ENCODE peak calls at places on chromosomes 16 and 17, in four cellular contexts. One of them, this sample, is unnamed.

GRCh38 chr17:38663125-38663751 is 11.5 kb downstream of the EPOP start:
- DNase-seq in gastrocnemius medialis: no peak
- DNase-seq in stomach: peak; percentile 76
- DNase-seq in thoracic aorta: no peak
- DNase-seq in this sample: peak; percentile 90

GRCh38 chr17:17421346-17422216 is 55.2 kb upstream of the MED9 start:
- DNase-seq in gastrocnemius medialis: no peak
- DNase-seq in stomach: no peak
- DNase-seq in thoracic aorta: no peak
- DNase-seq in this sample: no peak

GRCh38 chr16:85486256-85486915 is 126.7 kb upstream of the GSE1 start:
- DNase-seq in gastrocnemius medialis: no peak
- DNase-seq in stomach: peak; percentile 31
- DNase-seq in thoracic aorta: no peak
- DNase-seq in this sample: no peak

GRCh38 chr16:30381351-30382041 is 865 bp downstream of the SEPTIN1 start:
- DNase-seq in gastrocnemius medialis: no peak
- DNase-seq in stomach: no peak
- DNase-seq in thoracic aorta: no peak
- DNase-seq in this sample: no peak

GRCh38 chr17:44159519-44160210 is 10.8 kb upstream of the ASB16 start:
- DNase-seq in gastrocnemius medialis: no peak
- DNase-seq in stomach: no peak
- DNase-seq in thoracic aorta: no peak
- DNase-seq in this sample: no peak

GRCh38 chr17:68057531-68057952 is 22.0 kb downstream of the KPNA2 start:
- DNase-seq in gastrocnemius medialis: no peak
- DNase-seq in stomach: peak; percentile 31
- DNase-seq in thoracic aorta: no peak
- DNase-seq in this sample: no peak

GRCh38 chr17:47225911-47226688 is 17.0 kb downstream of the MYL4 start:
- DNase-seq in gastrocnemius medialis: no peak
- DNase-seq in stomach: no peak
- DNase-seq in thoracic aorta: no peak
- DNase-seq in this sample: no peak

GRCh38 chr16:14003119-14003570 is 68.0 kb upstream of the MRTFB start:
- DNase-seq in gastrocnemius medialis: no peak
- DNase-seq in stomach: no peak
- DNase-seq in thoracic aorta: peak; percentile 26
- DNase-seq in this sample: peak; percentile 33

GRCh38 chr16:72236866-72237265 is 64.9 kb upstream of the PMFBP1 start:
- DNase-seq in gastrocnemius medialis: no peak
- DNase-seq in stomach: no peak
- DNase-seq in thoracic aorta: no peak
- DNase-seq in this sample: no peak

GRCh38 chr17:49106366-49107210 is 26.0 kb upstream of the B4GALNT2 start:
- DNase-seq in gastrocnemius medialis: no peak
- DNase-seq in stomach: no peak
- DNase-seq in thoracic aorta: no peak
- DNase-seq in this sample: no peak

GRCh38 chr16:75236232-75236631 is 15.2 kb downstream of the BCAR1 start:
- DNase-seq in gastrocnemius medialis: no peak
- DNase-seq in stomach: no peak
- DNase-seq in thoracic aorta: no peak
- DNase-seq in this sample: no peak

GRCh38 chr17:8376302-8377067 is at the start of gene KRABD2:
- DNase-seq in gastrocnemius medialis: peak; percentile 84
- DNase-seq in stomach: peak; percentile 92
- DNase-seq in thoracic aorta: peak; percentile 51
- DNase-seq in this sample: peak; percentile 77

GRCh38 chr17:59007995-59008394 is 98.7 kb downstream of the TRIM37 start:
- DNase-seq in gastrocnemius medialis: no peak
- DNase-seq in stomach: no peak
- DNase-seq in thoracic aorta: no peak
- DNase-seq in this sample: no peak

GRCh38 chr17:78020717-78021108 is 62.2 kb downstream of the TNRC6C start:
- DNase-seq in gastrocnemius medialis: no peak
- DNase-seq in stomach: no peak
- DNase-seq in thoracic aorta: no peak
- DNase-seq in this sample: no peak

GRCh38 chr16:21169249-21169981 is 10.9 kb downstream of the LDAF1 start:
- DNase-seq in gastrocnemius medialis: no peak
- DNase-seq in stomach: no peak
- DNase-seq in thoracic aorta: no peak
- DNase-seq in this sample: no peak

GRCh38 chr16:49681449-49681848 is 174.5 kb downstream of the ZNF423 start:
- DNase-seq in gastrocnemius medialis: no peak
- DNase-seq in stomach: no peak
- DNase-seq in thoracic aorta: no peak
- DNase-seq in this sample: no peak

GRCh38 chr16:69105501-69106361 is at the start of gene HAS3:
- DNase-seq in gastrocnemius medialis: no peak
- DNase-seq in stomach: peak; percentile 65
- DNase-seq in thoracic aorta: no peak
- DNase-seq in this sample: no peak

GRCh38 chr16:85369741-85370528 is 243.2 kb upstream of the GSE1 start:
- DNase-seq in gastrocnemius medialis: no peak
- DNase-seq in stomach: peak; percentile 73
- DNase-seq in thoracic aorta: peak; percentile 32
- DNase-seq in this sample: no peak

GRCh38 chr17:28973414-28973813 is 22.1 kb upstream of the PHF12 start:
- DNase-seq in gastrocnemius medialis: no peak
- DNase-seq in stomach: no peak
- DNase-seq in thoracic aorta: no peak
- DNase-seq in this sample: no peak

GRCh38 chr16:57911711-57912110 is 59.2 kb downstream of the CNGB1 start:
- DNase-seq in gastrocnemius medialis: no peak
- DNase-seq in stomach: no peak
- DNase-seq in thoracic aorta: no peak
- DNase-seq in this sample: no peak

GRCh38 chr16:7013990-7014389 is 318.7 kb upstream of the RBFOX1 start:
- DNase-seq in gastrocnemius medialis: no peak
- DNase-seq in stomach: no peak
- DNase-seq in thoracic aorta: no peak
- DNase-seq in this sample: no peak

GRCh38 chr17:79874329-79874981 is 35.2 kb upstream of the CBX4 start:
- DNase-seq in gastrocnemius medialis: no peak
- DNase-seq in stomach: no peak
- DNase-seq in thoracic aorta: no peak
- DNase-seq in this sample: no peak

GRCh38 chr16:20064931-20065330 is 8.8 kb downstream of the GPR139 start:
- DNase-seq in gastrocnemius medialis: no peak
- DNase-seq in stomach: no peak
- DNase-seq in thoracic aorta: no peak
- DNase-seq in this sample: no peak

GRCh38 chr17:27319536-27320221 is 25.8 kb downstream of the WSB1 start:
- DNase-seq in gastrocnemius medialis: peak; percentile 91
- DNase-seq in stomach: peak; percentile 88
- DNase-seq in thoracic aorta: peak; percentile 35
- DNase-seq in this sample: no peak

GRCh38 chr17:48486557-48486956 is 44.3 kb downstream of the HOXB1 start:
- DNase-seq in gastrocnemius medialis: no peak
- DNase-seq in stomach: no peak
- DNase-seq in thoracic aorta: no peak
- DNase-seq in this sample: no peak

GRCh38 chr17:49616086-49616485 is 40.4 kb downstream of the NXPH3 start:
- DNase-seq in gastrocnemius medialis: no peak
- DNase-seq in stomach: no peak
- DNase-seq in thoracic aorta: no peak
- DNase-seq in this sample: no peak

GRCh38 chr16:21646721-21647561 is 5.5 kb downstream of the IGSF6 start:
- DNase-seq in gastrocnemius medialis: no peak
- DNase-seq in stomach: peak; percentile 35
- DNase-seq in thoracic aorta: no peak
- DNase-seq in this sample: no peak

GRCh38 chr17:50056217-50056960 is 479 bp downstream of the ITGA3 start:
- DNase-seq in gastrocnemius medialis: no peak
- DNase-seq in stomach: peak; percentile 76
- DNase-seq in thoracic aorta: no peak
- DNase-seq in this sample: no peak

GRCh38 chr16:51630051-51630450 is 479.0 kb upstream of the SALL1 start:
- DNase-seq in gastrocnemius medialis: no peak
- DNase-seq in stomach: no peak
- DNase-seq in thoracic aorta: no peak
- DNase-seq in this sample: no peak

GRCh38 chr17:78325076-78325712 is 34.7 kb downstream of the SOCS3 start:
- DNase-seq in gastrocnemius medialis: peak; percentile 78
- DNase-seq in stomach: no peak
- DNase-seq in thoracic aorta: no peak
- DNase-seq in this sample: no peak

GRCh38 chr17:352421-353212 is at the start of gene RPH3AL:
- DNase-seq in gastrocnemius medialis: peak; percentile 18
- DNase-seq in stomach: peak; percentile 88
- DNase-seq in thoracic aorta: no peak
- DNase-seq in this sample: no peak

GRCh38 chr16:64196444-64196843 is 925.4 kb downstream of the CDH11 start:
- DNase-seq in gastrocnemius medialis: no peak
- DNase-seq in stomach: no peak
- DNase-seq in thoracic aorta: no peak
- DNase-seq in this sample: no peak

GRCh38 chr17:60141111-60142018 is 8.4 kb upstream of the CA4 start:
- DNase-seq in gastrocnemius medialis: no peak
- DNase-seq in stomach: peak; percentile 89
- DNase-seq in thoracic aorta: no peak
- DNase-seq in this sample: no peak

GRCh38 chr16:22685162-22685830 is 128.7 kb upstream of the HS3ST2 start:
- DNase-seq in gastrocnemius medialis: peak; percentile 73
- DNase-seq in stomach: no peak
- DNase-seq in thoracic aorta: peak; percentile 86
- DNase-seq in this sample: no peak

GRCh38 chr17:74859439-74860228 is at the start of gene GRIN2C:
- DNase-seq in gastrocnemius medialis: no peak
- DNase-seq in stomach: no peak
- DNase-seq in thoracic aorta: no peak
- DNase-seq in this sample: no peak

GRCh38 chr16:4257646-4258556 is 14.9 kb downstream of the TFAP4 start:
- DNase-seq in gastrocnemius medialis: no peak
- DNase-seq in stomach: no peak
- DNase-seq in thoracic aorta: no peak
- DNase-seq in this sample: no peak

GRCh38 chr17:43169561-43170139 is 1.4 kb upstream of the NBR1 start:
- DNase-seq in gastrocnemius medialis: peak; percentile 2
- DNase-seq in stomach: peak; percentile 66
- DNase-seq in thoracic aorta: no peak
- DNase-seq in this sample: no peak

GRCh38 chr17:49910094-49910857 is 58.7 kb upstream of the DLX4 start:
- DNase-seq in gastrocnemius medialis: no peak
- DNase-seq in stomach: peak; percentile 59
- DNase-seq in thoracic aorta: no peak
- DNase-seq in this sample: no peak

GRCh38 chr17:76441681-76442340 is 11.1 kb downstream of the UBE2O start:
- DNase-seq in gastrocnemius medialis: no peak
- DNase-seq in stomach: no peak
- DNase-seq in thoracic aorta: no peak
- DNase-seq in this sample: no peak

GRCh38 chr17:31487648-31488263 is 96.3 kb downstream of the RAB11FIP4 start:
- DNase-seq in gastrocnemius medialis: peak; percentile 39
- DNase-seq in stomach: peak; percentile 97
- DNase-seq in thoracic aorta: peak; percentile 58
- DNase-seq in this sample: peak; percentile 58
- H3K27ac ChIP-seq in gastrocnemius medialis: no peak overlapping the region
- H3K27ac ChIP-seq in stomach: peak overlapping the region; percentile 87
- H3K27ac ChIP-seq in thoracic aorta: no peak overlapping the region
- H3K27ac ChIP-seq in this sample: no peak overlapping the region

GRCh38 chr17:73613271-73613941 is 30.8 kb downstream of the SDK2 start:
- DNase-seq in gastrocnemius medialis: no peak
- DNase-seq in stomach: no peak
- DNase-seq in thoracic aorta: no peak
- DNase-seq in this sample: peak; percentile 35
- H3K4me1 ChIP-seq in gastrocnemius medialis: no peaks in the 10 kb centered on the region
- H3K4me1 ChIP-seq in stomach: no peaks in the 10 kb centered on the region
- H3K4me1 ChIP-seq in thoracic aorta: no peaks in the 10 kb centered on the region
- H3K4me1 ChIP-seq in this sample: peaks cover 13% of the 10 kb centered on the region

DNA sequence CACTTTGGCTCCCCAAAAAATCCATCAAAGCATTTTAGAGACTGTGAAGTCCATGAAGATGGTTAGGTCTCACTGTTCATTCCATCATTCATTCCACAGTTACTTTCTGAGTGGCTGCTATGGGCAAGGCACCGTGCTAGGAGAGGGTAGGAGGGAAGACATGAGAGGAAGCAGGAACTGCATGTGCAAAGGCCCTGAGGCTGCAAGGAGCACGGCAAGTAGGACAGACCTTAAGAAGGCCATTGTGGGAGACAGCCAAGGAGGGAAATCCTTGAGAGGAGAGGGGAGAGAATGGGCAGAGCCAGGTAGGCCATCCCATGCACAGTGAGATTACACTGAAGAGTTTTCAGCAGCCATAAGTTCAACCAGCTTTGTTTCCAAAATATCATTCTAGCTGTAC is 196.2 kb upstream of the DYNLRB2 start:
- DNase-seq in gastrocnemius medialis: no peak
- DNase-seq in stomach: no peak
- DNase-seq in thoracic aorta: no peak
- DNase-seq in this sample: no peak
- H3K9me3 ChIP-seq in gastrocnemius medialis: no peaks in the 10 kb centered on the region
- H3K9me3 ChIP-seq in stomach: no peaks in the 10 kb centered on the region
- H3K9me3 ChIP-seq in thoracic aorta: no peaks in the 10 kb centered on the region
- H3K9me3 ChIP-seq in this sample: no peaks in the 10 kb centered on the region

DNA sequence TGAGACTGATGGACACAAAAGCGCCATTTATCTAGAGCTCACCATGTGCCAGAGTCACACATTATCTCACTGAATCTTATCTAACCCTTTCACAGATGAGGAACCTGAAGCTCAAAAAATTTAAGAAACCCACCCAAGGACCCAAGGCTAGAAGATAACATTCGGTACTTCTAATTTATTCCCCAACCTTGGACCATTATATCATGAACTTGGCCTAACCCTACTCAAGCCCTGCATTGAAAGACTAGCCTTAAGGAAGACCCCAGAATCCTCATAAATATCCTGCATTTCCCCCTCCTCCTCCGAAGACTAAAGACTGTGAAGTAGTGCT is 548 bp upstream of the DYNC1LI2 start:
- DNase-seq in gastrocnemius medialis: no peak
- DNase-seq in stomach: no peak
- DNase-seq in thoracic aorta: no peak
- DNase-seq in this sample: no peak
- H3K27ac ChIP-seq in gastrocnemius medialis: peak overlapping the region; percentile 96
- H3K27ac ChIP-seq in stomach: peak overlapping the region; percentile 99
- H3K27ac ChIP-seq in thoracic aorta: peak overlapping the region; percentile 81
- H3K27ac ChIP-seq in this sample: no peak overlapping the region